ENCODE peak calls at places on chromosomes 12 and 14, in six cellular contexts. One of them, this sample, is unnamed.
A peak's percentile ranks its signal among the peaks of the same experiment; 100 is the strongest.

GRCh38 chr14:101714394-101714793 is 47.1 kb upstream of the PPP2R5C start:
- DNase-seq in cardiac muscle cell: no peak
- DNase-seq in nephron progenitor cell: no peak
- DNase-seq in cerebellum: no peak
- DNase-seq in T1000: no peak
- DNase-seq in iris pigment epithelial cell: no peak
- DNase-seq in this sample: no peak

GRCh38 chr12:49298160-49298559 is 3.2 kb downstream of the PRPH start:
- DNase-seq in nephron progenitor cell: no peak
- DNase-seq in T1000: no peak
- DNase-seq in cardiac muscle cell: no peak
- DNase-seq in cerebellum: no peak
- DNase-seq in iris pigment epithelial cell: no peak
- DNase-seq in this sample: peak; percentile 26

GRCh38 chr12:24478254-24478653 is 470.6 kb downstream of the BCAT1 start:
- DNase-seq in T1000: no peak
- DNase-seq in cerebellum: no peak
- DNase-seq in cardiac muscle cell: no peak
- DNase-seq in iris pigment epithelial cell: no peak
- DNase-seq in nephron progenitor cell: no peak
- DNase-seq in this sample: no peak

GRCh38 chr12:108526482-108527234 is 11.6 kb downstream of the FICD start:
- DNase-seq in cerebellum: no peak
- DNase-seq in nephron progenitor cell: no peak
- DNase-seq in T1000: no peak
- DNase-seq in iris pigment epithelial cell: peak; percentile 52
- DNase-seq in cardiac muscle cell: no peak
- DNase-seq in this sample: no peak

GRCh38 chr14:50560929-50561280 is 960 bp downstream of the ATL1 start:
- DNase-seq in T1000: peak; percentile 24
- DNase-seq in cardiac muscle cell: peak; percentile 47
- DNase-seq in cerebellum: peak; percentile 84
- DNase-seq in nephron progenitor cell: peak; percentile 70
- DNase-seq in iris pigment epithelial cell: peak; percentile 76
- DNase-seq in this sample: peak; percentile 77

GRCh38 chr14:20684662-20685456 is 499 bp downstream of the RNASE4 start:
- DNase-seq in nephron progenitor cell: peak; percentile 34
- DNase-seq in cardiac muscle cell: no peak
- DNase-seq in T1000: no peak
- DNase-seq in iris pigment epithelial cell: peak; percentile 62
- DNase-seq in cerebellum: no peak
- DNase-seq in this sample: peak; percentile 57

GRCh38 chr14:56342419-56342901 is 224.2 kb downstream of the PELI2 start:
- DNase-seq in nephron progenitor cell: no peak
- DNase-seq in T1000: no peak
- DNase-seq in iris pigment epithelial cell: peak; percentile 64
- DNase-seq in cerebellum: peak; percentile 22
- DNase-seq in cardiac muscle cell: no peak
- DNase-seq in this sample: no peak

GRCh38 chr12:7439579-7440505 is 4.1 kb downstream of the CD163L1 start:
- DNase-seq in iris pigment epithelial cell: peak; percentile 79
- DNase-seq in nephron progenitor cell: peak; percentile 79
- DNase-seq in T1000: no peak
- DNase-seq in cerebellum: no peak
- DNase-seq in cardiac muscle cell: peak; percentile 77
- DNase-seq in this sample: peak; percentile 75

GRCh38 chr14:103055693-103056092 is 1.7 kb downstream of the CDC42BPB start:
- DNase-seq in T1000: no peak
- DNase-seq in cardiac muscle cell: no peak
- DNase-seq in cerebellum: no peak
- DNase-seq in iris pigment epithelial cell: no peak
- DNase-seq in nephron progenitor cell: no peak
- DNase-seq in this sample: peak; percentile 51

GRCh38 chr12:124625867-124626675 is 58.7 kb upstream of the NCOR2 start:
- DNase-seq in iris pigment epithelial cell: peak; percentile 65
- DNase-seq in nephron progenitor cell: no peak
- DNase-seq in cerebellum: no peak
- DNase-seq in cardiac muscle cell: no peak
- DNase-seq in T1000: peak; percentile 66
- DNase-seq in this sample: peak; percentile 76

GRCh38 chr14:103869406-103870143 is 22.2 kb upstream of the PPP1R13B start:
- DNase-seq in cerebellum: no peak
- DNase-seq in nephron progenitor cell: no peak
- DNase-seq in cardiac muscle cell: no peak
- DNase-seq in iris pigment epithelial cell: no peak
- DNase-seq in T1000: no peak
- DNase-seq in this sample: no peak

GRCh38 chr14:50321009-50321660 is 9.0 kb downstream of the DMAC2L start:
- DNase-seq in nephron progenitor cell: peak; percentile 56
- DNase-seq in cardiac muscle cell: peak; percentile 79
- DNase-seq in iris pigment epithelial cell: peak; percentile 99
- DNase-seq in cerebellum: peak; percentile 76
- DNase-seq in T1000: peak; percentile 73
- DNase-seq in this sample: peak; percentile 84

GRCh38 chr12:51357374-51358047 is 11.0 kb upstream of the CELA1 start:
- DNase-seq in cerebellum: no peak
- DNase-seq in T1000: no peak
- DNase-seq in cardiac muscle cell: no peak
- DNase-seq in iris pigment epithelial cell: no peak
- DNase-seq in nephron progenitor cell: no peak
- DNase-seq in this sample: no peak

GRCh38 chr12:87660987-87661769 is 368.0 kb downstream of the C12orf50 start:
- DNase-seq in T1000: no peak
- DNase-seq in cardiac muscle cell: no peak
- DNase-seq in iris pigment epithelial cell: no peak
- DNase-seq in cerebellum: no peak
- DNase-seq in nephron progenitor cell: no peak
- DNase-seq in this sample: no peak

GRCh38 chr12:3204143-3204542 is 127.0 kb downstream of the TSPAN9 start:
- DNase-seq in T1000: no peak
- DNase-seq in nephron progenitor cell: no peak
- DNase-seq in cardiac muscle cell: no peak
- DNase-seq in cerebellum: peak; percentile 81
- DNase-seq in iris pigment epithelial cell: no peak
- DNase-seq in this sample: no peak

GRCh38 chr12:47277972-47278448 is 198.3 kb upstream of the AMIGO2 start:
- DNase-seq in T1000: no peak
- DNase-seq in cardiac muscle cell: no peak
- DNase-seq in nephron progenitor cell: no peak
- DNase-seq in iris pigment epithelial cell: peak; percentile 95
- DNase-seq in cerebellum: no peak
- DNase-seq in this sample: no peak

GRCh38 chr12:109111775-109112491 is 4.5 kb upstream of the ACACB start:
- DNase-seq in nephron progenitor cell: peak; percentile 63
- DNase-seq in cerebellum: peak; percentile 60
- DNase-seq in iris pigment epithelial cell: peak; percentile 61
- DNase-seq in cardiac muscle cell: peak; percentile 65
- DNase-seq in T1000: no peak
- DNase-seq in this sample: peak; percentile 81

GRCh38 chr12:46815792-46816191 is 10.0 kb downstream of the SLC38A4 start:
- DNase-seq in cardiac muscle cell: no peak
- DNase-seq in T1000: no peak
- DNase-seq in nephron progenitor cell: no peak
- DNase-seq in iris pigment epithelial cell: no peak
- DNase-seq in cerebellum: no peak
- DNase-seq in this sample: no peak

GRCh38 chr14:30185832-30186231 is 258.2 kb upstream of the PRKD1 start:
- DNase-seq in cardiac muscle cell: no peak
- DNase-seq in nephron progenitor cell: no peak
- DNase-seq in iris pigment epithelial cell: no peak
- DNase-seq in T1000: no peak
- DNase-seq in cerebellum: no peak
- DNase-seq in this sample: no peak

GRCh38 chr14:56183631-56184157 is 65.5 kb downstream of the PELI2 start:
- DNase-seq in T1000: no peak
- DNase-seq in iris pigment epithelial cell: no peak
- DNase-seq in nephron progenitor cell: no peak
- DNase-seq in cerebellum: no peak
- DNase-seq in cardiac muscle cell: no peak
- DNase-seq in this sample: no peak

GRCh38 chr14:84961637-84962036 is 568.3 kb upstream of the FLRT2 start:
- DNase-seq in iris pigment epithelial cell: no peak
- DNase-seq in cerebellum: peak; percentile 1
- DNase-seq in T1000: no peak
- DNase-seq in nephron progenitor cell: no peak
- DNase-seq in cardiac muscle cell: no peak
- DNase-seq in this sample: no peak

GRCh38 chr12:124030008-124030407 is 57.0 kb downstream of the ZNF664 start:
- DNase-seq in iris pigment epithelial cell: no peak
- DNase-seq in nephron progenitor cell: no peak
- DNase-seq in cardiac muscle cell: no peak
- DNase-seq in cerebellum: no peak
- DNase-seq in T1000: no peak
- DNase-seq in this sample: no peak

GRCh38 chr12:48050174-48050573 is 45.9 kb upstream of the COL2A1 start:
- DNase-seq in T1000: no peak
- DNase-seq in nephron progenitor cell: no peak
- DNase-seq in iris pigment epithelial cell: no peak
- DNase-seq in cerebellum: no peak
- DNase-seq in cardiac muscle cell: no peak
- DNase-seq in this sample: no peak

GRCh38 chr14:22176930-22177329 is 412.1 kb downstream of the DAD1 start:
- DNase-seq in cardiac muscle cell: no peak
- DNase-seq in iris pigment epithelial cell: no peak
- DNase-seq in cerebellum: no peak
- DNase-seq in nephron progenitor cell: no peak
- DNase-seq in T1000: no peak
- DNase-seq in this sample: no peak

GRCh38 chr12:107092669-107093546 is 441 bp downstream of the CRY1 start:
- DNase-seq in T1000: peak; percentile 70
- DNase-seq in nephron progenitor cell: peak; percentile 61
- DNase-seq in cardiac muscle cell: peak; percentile 61
- DNase-seq in iris pigment epithelial cell: peak; percentile 50
- DNase-seq in cerebellum: peak; percentile 24
- DNase-seq in this sample: peak; percentile 57

GRCh38 chr12:52175411-52176350 is 16.1 kb downstream of the KRT80 start:
- DNase-seq in T1000: no peak
- DNase-seq in nephron progenitor cell: peak; percentile 20
- DNase-seq in iris pigment epithelial cell: peak; percentile 76
- DNase-seq in cerebellum: no peak
- DNase-seq in cardiac muscle cell: no peak
- DNase-seq in this sample: no peak